ENCODE peak calls at places on chromosomes 11 and 22, in four cellular contexts. U is spleen, G is lower leg skin, L is Peyer's patch. K is an unnamed sample.

GRCh38 chr11:112285918-112286317 is 25.3 kb upstream of the PLET1 start:
- DNase-seq in L (no peak), G (no peak), U (no peak), K (peak)

GRCh38 chr11:112507281-112507680 is 246.6 kb upstream of the PLET1 start:
- DNase-seq in U (no peak), G (no peak), L (no peak), K (no peak)

GRCh38 chr22:19798825-19799224 is 38.2 kb downstream of the TBX1 start:
- DNase-seq in U (no peak), G (no peak), L (no peak), K (no peak)

GRCh38 chr11:74749127-74749964 is 697 bp downstream of the RNF169 start:
- DNase-seq in U (peak), L (peak), G (peak), K (peak)

GRCh38 chr11:126680109-126680508 is 320.5 kb downstream of the KIRREL3 start:
- DNase-seq in U (no peak), G (no peak), L (no peak), K (no peak)

GRCh38 chr22:33726294-33726711 is 194.0 kb downstream of the LARGE1 start:
- DNase-seq in U (no peak), G (no peak), L (no peak), K (no peak)

GRCh38 chr22:28349114-28349513 is 330.5 kb downstream of the TTC28 start:
- DNase-seq in G (no peak), U (no peak), L (no peak), K (no peak)

GRCh38 chr11:3218483-3219280 is at the start of gene MRGPRG:
- DNase-seq in L (no peak), G (no peak), U (peak), K (no peak)

GRCh38 chr11:129728571-129728970 is 87.1 kb upstream of the TMEM45B start:
- DNase-seq in G (no peak), U (no peak), L (no peak), K (no peak)

GRCh38 chr11:81975261-81975900 is 758.3 kb downstream of the FAM181B start:
- DNase-seq in U (no peak), L (no peak), G (no peak), K (no peak)

DNA sequence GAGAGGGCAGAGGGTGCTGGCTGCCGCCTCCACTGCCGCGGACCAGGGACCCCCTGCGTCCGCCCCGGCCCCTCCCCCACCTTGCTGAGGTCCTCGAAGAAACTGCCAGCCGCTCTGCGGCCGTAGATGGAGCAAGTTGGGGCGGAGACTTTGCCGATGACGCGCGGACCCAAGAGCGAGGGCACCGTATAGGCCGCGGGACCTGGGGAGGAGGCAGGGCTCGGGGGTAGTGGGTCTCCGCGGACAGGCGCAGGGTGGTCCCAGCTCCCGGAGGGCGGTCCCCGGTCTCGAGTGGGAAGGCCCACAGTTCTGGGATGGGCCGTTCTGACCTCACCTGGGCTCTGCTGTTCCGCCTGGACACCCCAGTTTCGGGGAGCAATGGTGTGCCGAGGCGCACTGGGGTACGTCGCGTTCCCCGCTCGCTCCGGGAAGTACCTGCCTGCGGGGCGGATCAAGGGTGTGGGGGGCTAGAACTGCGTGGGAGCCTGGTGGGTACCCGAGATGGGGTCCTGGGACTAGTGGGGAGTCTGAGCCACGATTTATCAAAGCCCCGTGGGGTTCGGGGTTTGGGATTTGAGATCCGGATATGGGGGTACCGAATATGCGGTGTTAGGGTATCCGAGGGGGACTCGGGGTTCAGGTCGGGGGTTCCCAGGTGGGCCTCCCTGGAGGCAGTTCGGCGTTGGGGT is 1.2 kb upstream of the TYMP start:
- DNase-seq in G (peak), U (peak), L (peak), K (peak)
- TF ChIP-seq POLR2A in G (no peak), U (peak), L (peak), K (peak)

GRCh38 chr11:67372232-67372992 is 986 bp downstream of the CLCF1 start:
- DNase-seq in G (no peak), L (peak), U (peak), K (peak)

GRCh38 chr11:67374571-67375276 is 1.3 kb upstream of the CLCF1 start:
- DNase-seq in L (no peak), G (no peak), U (peak), K (no peak)

GRCh38 chr11:67372993-67373915 is at the start of gene CLCF1:
- DNase-seq in L (peak), G (no peak), U (peak), K (peak)

GRCh38 chr11:67375320-67376021 is 2.1 kb upstream of the CLCF1 start:
- DNase-seq in L (no peak), U (no peak), G (no peak), K (no peak)

GRCh38 chr11:67373916-67374570 is 645 bp upstream of the CLCF1 start:
- DNase-seq in U (peak), L (peak), G (peak), K (peak)
- TF ChIP-seq POLR2A in U (no peak), L (peak), G (no peak), K (no peak)

GRCh38 chr11:117875397-117876048 is 935 bp downstream of the FXYD6 start:
- DNase-seq in G (no peak), L (no peak), U (no peak), K (no peak)

GRCh38 chr11:117877120-117877784 is 794 bp upstream of the FXYD6 start:
- DNase-seq in L (no peak), G (no peak), U (no peak), K (no peak)

GRCh38 chr11:117876049-117876340 is 463 bp downstream of the FXYD6 start:
- DNase-seq in G (no peak), L (no peak), U (no peak), K (no peak)

GRCh38 chr11:117874910-117875396 is 1.5 kb downstream of the FXYD6 start:
- DNase-seq in U (no peak), L (no peak), G (no peak), K (no peak)

GRCh38 chr11:117876341-117877119 is at the start of gene FXYD6:
- DNase-seq in U (peak), G (no peak), L (no peak), K (no peak)
- TF ChIP-seq POLR2A in U (no peak), G (no peak), L (no peak), K (no peak)

DNA sequence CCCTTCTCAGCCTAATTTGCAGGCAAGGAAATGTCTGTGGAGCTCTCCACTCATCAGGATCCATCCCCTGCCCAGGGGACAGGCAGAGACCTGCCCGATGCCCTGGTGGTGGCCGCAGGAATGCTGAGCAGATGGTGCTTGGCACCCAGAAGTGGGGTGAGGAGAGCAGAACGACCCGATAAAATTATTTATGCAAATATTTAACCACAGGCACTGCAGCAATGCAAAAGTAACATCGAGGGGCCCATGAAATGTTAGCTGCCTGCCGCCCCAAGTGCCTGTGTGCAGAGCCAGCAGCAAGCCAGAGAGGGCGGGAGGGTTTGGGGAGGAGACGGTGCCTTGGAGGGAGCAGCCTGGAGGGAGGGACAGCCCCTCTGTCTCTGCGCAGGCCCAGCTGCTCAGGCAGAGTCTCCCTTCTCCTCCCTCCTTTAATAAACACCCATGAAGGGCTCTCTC is 205.5 kb downstream of the CTTN start:
- DNase-seq in G (no peak), U (no peak), L (no peak), K (no peak)
- TF ChIP-seq POLR2A in G (no peak), U (no peak), L (no peak), K (no peak)

DNA sequence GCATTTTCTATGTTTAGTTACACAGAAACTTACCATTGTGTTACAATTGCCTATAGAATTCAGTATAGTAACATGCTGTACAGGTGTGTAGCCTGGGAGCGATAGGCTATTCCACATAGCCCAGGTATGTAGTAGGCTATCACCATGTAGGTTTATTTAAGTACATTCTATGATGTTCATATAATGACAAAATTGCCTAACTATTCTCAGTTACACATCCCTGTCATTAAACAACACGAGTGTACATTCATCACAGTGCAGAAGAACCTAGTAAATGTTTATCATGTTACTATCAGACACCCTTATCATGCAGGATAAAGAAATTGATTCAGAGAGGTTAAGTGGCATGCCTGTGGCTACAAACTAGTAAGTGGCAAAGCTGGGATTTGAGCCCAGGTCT is 28.4 kb upstream of the BMAL1 start:
- DNase-seq in L (no peak), U (no peak), G (no peak), K (no peak)
- TF ChIP-seq POLR2A in L (no peak), U (no peak), G (no peak), K (no peak)

DNA sequence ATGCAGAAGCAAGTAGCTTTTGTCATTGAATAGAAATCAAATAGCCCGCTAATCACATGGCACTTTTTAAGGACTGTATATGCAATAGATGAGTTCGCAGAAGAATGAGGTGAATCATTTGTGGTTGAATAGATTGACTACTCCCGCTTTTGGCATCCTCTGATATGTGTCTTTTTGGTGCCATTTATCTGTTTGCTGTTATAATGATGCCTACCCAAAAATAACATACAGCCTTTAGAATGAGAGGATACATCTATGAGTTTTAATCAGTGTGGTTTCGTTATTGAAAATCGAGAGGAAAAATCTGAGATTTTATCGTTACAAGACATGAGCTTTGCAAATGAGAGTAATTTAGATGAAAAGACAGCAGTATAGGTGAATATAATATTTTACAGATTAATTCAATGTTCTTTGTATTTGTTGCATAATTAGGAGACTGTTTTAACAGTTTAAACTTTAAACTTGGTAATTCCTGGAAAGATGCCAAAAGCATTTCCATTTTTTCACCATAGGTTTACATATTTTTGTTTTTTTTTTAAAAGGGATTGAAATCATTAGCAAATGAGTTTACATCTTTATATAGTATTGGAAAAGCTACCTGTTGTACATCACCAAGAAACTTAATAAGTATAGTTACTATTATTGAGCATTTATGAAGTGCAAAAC is 1.8 kb downstream of the PDE3B start:
- DNase-seq in L (no peak), U (no peak), G (no peak), K (peak)
- TF ChIP-seq POLR2A in L (no peak), U (no peak), G (no peak), K (no peak)

GRCh38 chr22:42577623-42578240 is 24.0 kb downstream of the SERHL2 start:
- DNase-seq in G (no peak), L (no peak), U (no peak), K (no peak)

GRCh38 chr22:42585096-42585495 is 29.6 kb downstream of the POLDIP3 start:
- DNase-seq in G (no peak), U (no peak), L (no peak), K (no peak)

GRCh38 chr22:42584364-42584940 is 30.2 kb downstream of the POLDIP3 start:
- DNase-seq in L (no peak), G (no peak), U (no peak), K (no peak)

GRCh38 chr22:42581762-42582716 is 28.3 kb downstream of the SERHL2 start:
- DNase-seq in G (peak), U (peak), L (peak), K (peak)

DNA sequence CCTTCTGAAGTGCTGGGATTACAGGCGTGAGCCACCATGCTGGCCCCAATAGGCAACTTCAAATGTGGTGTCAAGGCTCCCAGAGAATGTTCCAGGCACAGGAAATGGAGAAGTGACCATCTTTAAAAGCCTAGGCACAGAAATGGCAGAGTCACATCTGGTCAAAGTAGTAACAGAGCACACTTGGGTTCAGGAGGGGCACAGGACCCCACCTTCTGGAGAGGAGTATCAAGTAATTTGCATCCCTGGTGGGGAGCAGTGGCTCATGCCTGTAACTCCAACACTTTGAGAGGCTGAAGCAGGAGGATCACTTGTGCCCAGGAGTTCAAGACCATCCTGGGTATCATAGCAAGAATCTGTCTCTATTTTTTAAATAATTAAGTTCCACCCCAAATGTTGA is 29.2 kb downstream of the SERHL2 start:
- DNase-seq in U (no peak), L (no peak), G (no peak), K (no peak)
- TF ChIP-seq POLR2A in U (no peak), L (no peak), G (no peak), K (no peak)

GRCh38 chr11:73384871-73385692 is 8.9 kb downstream of the RELT start:
- DNase-seq in G (no peak), L (peak), U (peak), K (peak)
- TF ChIP-seq POLR2A in G (no peak), L (no peak), U (no peak), K (no peak)

DNA sequence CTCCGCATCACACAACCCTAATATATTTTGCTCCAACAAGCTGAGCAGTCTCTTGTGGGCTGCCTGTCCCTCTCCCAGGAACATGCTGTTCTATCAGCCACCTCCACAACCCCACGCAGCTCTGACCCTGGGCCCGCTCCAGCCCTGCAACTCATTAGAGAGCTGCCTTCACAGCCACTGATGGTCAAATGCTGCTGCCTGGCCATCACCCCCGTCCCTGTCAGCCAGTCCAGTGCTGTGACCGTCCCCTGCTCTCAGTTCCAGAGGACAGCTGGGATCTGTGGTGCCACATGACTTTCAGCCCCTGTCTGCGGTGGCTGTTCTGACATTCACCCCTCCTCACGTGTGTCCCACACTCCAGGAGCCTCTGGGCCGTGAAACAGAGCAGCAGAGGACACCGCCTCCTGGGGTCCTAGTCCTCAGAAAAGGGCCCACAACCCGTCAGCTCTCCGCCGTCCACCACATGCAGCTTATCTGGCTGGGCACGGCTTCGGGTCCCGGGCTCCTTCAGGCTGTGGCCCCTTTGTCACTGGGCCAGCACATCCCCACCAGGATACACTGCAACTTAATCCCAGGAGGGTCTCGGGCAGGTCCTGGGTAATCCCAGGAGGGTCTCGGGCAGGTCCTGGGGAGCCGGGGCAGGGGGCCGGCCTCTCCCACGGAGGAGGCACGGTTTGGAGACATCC is 14.9 kb downstream of the CRELD2 start:
- DNase-seq in L (peak), G (no peak), U (peak), K (no peak)
- TF ChIP-seq POLR2A in L (peak), G (no peak), U (no peak), K (no peak)

K was measured in erythroblast.